ENCODE peak calls at places on chromosome 18, in seven cellular contexts. I is HCT116, Q is IMR-90, K is tibial nerve, G is prostate gland, R is heart left ventricle, H is K562. S is an unnamed sample.

GRCh38 chr18:57959278-57959677 is 84.7 kb upstream of the NEDD4L start:
- DNase-seq in Q (peak), G (no peak), H (peak), I (peak), K (no peak), R (no peak), S (peak)

GRCh38 chr18:80192653-80193385 is 54.5 kb downstream of the PARD6G start:
- DNase-seq in Q (no peak), R (no peak), G (no peak), K (no peak), I (no peak), H (no peak), S (no peak)

GRCh38 chr18:79511671-79512301 is 116.1 kb downstream of the NFATC1 start:
- DNase-seq in Q (no peak), G (no peak), K (peak), H (no peak), I (no peak), R (no peak), S (no peak)

GRCh38 chr18:26556573-26556972 is 8.2 kb upstream of the KCTD1 start:
- DNase-seq in G (no peak), R (no peak), H (no peak), Q (no peak), I (no peak), K (no peak), S (no peak)

GRCh38 chr18:79465392-79465991 is 69.8 kb downstream of the NFATC1 start:
- DNase-seq in Q (no peak), R (peak), H (no peak), K (no peak), G (no peak), I (no peak), S (no peak)

GRCh38 chr18:70333316-70333715 is 44.5 kb downstream of the SOCS6 start:
- DNase-seq in Q (no peak), R (no peak), H (no peak), K (no peak), G (no peak), I (no peak), S (no peak)

GRCh38 chr18:23311346-23312103 is 141.6 kb upstream of the RIOK3 start:
- DNase-seq in R (peak), G (peak), H (no peak), K (peak), I (no peak), Q (peak), S (peak)

GRCh38 chr18:67766930-67767329 is 250.4 kb upstream of the DSEL start:
- DNase-seq in H (no peak), Q (peak), K (no peak), I (no peak), R (no peak), G (no peak), S (no peak)

GRCh38 chr18:47931707-47932103 is 1.2 kb upstream of the SMAD2 start:
- DNase-seq in H (peak), K (no peak), Q (no peak), I (no peak), G (peak), R (no peak), S (no peak)

GRCh38 chr18:77004555-77005380 is 127.8 kb downstream of the MBP start:
- DNase-seq in G (no peak), Q (no peak), I (no peak), H (no peak), R (no peak), K (no peak), S (peak)

DNA sequence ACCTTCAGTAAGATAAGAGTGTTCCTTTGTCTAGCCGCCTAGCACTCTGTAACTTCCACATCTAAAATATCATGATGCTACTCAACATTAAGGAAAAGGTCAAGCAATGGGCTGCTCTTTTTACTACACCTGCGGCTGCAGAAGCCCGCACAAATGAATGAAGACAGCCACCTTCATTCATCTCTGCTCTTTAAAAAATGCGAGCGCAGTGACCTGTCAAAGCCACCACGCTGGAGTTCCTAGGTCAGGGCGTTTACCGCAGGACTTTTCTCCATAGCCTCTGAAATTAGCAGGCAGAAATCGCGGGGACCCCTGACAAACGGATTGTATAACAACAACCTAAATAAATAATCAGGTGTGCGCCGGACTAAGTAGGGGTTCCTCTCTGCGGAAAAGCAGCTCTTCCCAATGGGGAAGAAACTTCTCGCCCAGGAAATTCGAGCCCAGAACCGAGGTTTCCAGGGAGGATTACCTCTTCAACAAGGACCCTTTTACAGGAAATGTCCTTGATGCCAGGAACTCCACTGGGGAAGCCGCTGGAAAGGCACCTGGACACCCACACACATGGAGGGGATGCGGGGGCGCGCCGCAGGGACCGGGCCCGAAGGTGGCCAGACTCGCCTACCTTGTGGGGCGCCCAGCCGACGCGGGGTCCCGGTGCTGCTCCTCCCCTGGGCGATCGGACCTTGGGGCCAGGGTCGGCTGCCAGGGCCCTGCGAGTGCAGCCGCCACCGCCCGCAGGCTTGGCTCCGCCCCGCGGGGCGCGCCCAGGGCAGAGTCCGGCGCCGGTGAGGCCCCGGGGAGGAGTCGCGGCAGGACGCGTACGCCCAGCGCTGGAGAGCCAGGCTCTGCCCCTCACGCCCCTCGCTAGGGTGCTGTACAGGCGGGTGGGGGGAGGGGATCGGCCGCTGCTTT is at the start of gene CCDC68:
- DNase-seq in Q (no peak), R (peak), G (peak), I (no peak), K (no peak), H (peak), S (peak)
- TF ChIP-seq POLR2A in Q (no peak), R (no peak), G (peak), I (peak), K (no peak), H (no peak), S (peak)

DNA sequence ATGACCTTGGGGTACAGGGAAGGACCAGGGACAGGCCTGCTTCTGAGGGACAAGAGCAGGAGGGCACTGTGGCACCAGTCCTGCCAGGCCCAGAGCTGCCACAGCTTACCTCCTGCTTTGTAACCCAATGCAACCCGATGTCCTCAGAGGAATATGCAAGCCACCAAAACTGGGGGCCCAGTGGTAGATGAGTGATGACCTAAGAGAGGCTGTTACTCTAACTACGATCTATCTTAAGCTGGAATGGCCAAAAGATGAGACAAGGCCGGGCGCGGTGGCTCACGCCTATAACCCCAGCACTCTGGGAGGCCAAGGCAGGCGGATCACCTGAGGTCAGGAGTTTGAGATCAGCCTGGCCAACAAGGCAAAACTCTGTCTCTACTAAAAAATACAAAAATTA is 12.8 kb downstream of the CYB5A start:
- DNase-seq in Q (no peak), H (no peak), K (no peak), G (no peak), R (no peak), I (no peak), S (no peak)
- H3K27ac ChIP-seq in Q (no peak), H (no peak), K (no peak), G (no peak), R (no peak), I (no peak), S (no peak)

DNA sequence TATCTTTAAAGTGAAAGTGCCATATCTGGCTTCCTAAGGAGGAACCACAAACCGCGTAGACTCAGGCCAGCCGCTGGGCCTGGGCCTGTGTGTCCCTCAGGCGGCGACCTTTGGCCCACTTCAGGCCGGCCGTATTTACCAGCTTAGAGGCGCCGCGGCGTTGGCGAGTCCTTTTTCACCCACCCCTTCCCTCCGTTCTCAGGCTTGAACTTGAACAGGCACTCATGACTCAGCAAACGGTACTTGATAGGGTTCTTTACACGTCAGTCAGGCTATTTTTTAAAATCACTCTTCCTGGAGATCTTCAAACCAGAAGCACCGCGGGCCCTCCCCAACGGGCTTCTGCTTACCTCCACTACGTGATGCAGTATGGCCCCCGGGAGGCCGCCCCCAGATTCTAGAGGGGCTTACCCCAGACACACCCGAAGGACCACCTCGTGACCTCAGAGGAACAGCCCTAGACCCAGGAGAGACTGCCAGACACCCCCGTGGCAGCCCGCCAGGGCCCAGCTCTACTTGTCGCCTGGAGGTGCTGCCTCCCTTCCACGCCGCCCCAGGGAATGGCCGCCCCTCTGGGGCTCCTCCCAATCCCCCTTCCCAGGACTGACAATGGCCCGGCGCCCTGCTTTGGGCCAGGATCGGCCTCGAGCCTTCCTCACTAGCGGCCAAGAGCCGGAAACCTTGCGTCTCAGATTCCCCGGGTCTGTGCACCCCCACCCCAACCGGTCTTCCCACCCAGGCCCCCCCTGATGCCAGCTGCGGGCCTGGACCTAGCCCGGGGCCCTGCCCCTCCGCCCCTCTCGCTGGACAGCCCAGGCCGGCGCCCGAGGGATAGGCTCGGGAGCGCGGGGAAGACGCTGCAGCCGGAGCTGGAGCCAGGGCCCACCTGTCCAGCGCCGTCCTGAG is 33.8 kb upstream of the IMPA2 start:
- DNase-seq in H (peak), Q (peak), R (peak), I (peak), G (peak), K (peak), S (peak)
- TF ChIP-seq POLR2A in H (peak), Q (no peak), R (no peak), I (no peak), G (peak), K (peak), S (peak)

DNA sequence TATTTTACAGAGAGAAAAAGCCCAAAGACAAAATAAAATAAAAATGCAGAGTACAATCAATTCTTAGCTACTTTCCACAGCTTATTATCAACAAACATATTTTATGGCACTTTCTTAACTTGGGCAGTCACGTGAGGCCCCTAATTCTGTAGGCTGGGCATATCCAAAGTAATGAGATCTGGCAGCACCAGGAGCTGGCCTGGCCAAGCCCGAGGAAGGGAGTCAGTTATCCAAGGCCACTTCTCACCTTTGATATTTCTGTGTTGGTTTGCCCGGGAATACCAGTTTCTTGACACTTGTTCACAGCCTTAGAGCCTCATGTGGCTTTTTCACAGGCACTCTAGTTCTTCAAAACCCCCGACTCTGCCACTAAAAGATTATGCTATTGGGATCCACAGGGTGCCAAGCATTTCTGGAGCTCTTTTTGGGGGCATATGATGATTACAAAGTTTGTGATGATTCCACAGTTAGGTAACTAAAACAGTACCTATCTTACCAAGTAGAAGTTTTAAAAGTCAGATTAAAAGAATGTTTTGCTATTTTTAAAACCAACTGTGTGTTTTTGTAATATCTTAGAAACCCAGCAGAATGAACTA is 90.4 kb downstream of the MEP1B start:
- DNase-seq in I (no peak), H (no peak), Q (no peak), G (no peak), R (no peak), K (no peak), S (no peak)
- H3K27ac ChIP-seq in I (no peak), H (no peak), Q (no peak), G (no peak), R (no peak), K (peak), S (no peak)

GRCh38 chr18:45775241-45775676 is 50.2 kb upstream of the SIGLEC15 start:
- DNase-seq in K (peak), R (peak), I (peak), Q (peak), G (no peak), H (peak), S (peak)
- TF ChIP-seq POLR2A in K (no peak), R (no peak), I (peak), Q (no peak), G (no peak), H (no peak), S (no peak)

DNA sequence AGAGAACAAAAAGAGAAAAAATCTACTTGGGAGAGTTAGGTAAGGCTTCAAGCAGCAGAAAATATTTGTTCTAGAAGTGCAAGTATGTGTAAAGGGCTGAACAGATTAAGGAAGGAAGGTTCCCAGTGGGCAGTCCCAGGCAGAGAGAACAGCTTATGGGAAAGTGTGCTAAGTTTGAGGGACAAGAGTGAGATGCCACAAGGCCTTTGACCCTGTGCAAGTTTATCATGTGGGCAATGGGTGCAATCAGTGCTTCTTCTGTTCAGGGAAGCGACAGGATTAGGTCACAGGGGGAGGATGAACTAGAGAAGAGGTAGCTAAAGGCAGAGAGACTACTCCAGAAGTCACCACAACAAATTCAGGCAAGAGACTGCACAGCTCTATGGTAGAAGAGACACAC is 44.4 kb downstream of the LPIN2 start:
- DNase-seq in I (no peak), K (no peak), Q (no peak), R (no peak), H (no peak), G (no peak), S (no peak)
- H3K27ac ChIP-seq in I (no peak), K (no peak), Q (no peak), R (peak), H (no peak), G (peak), S (peak)

S was measured in right lobe of liver.